ENCODE peak calls at places on chromosome 2, in seven cellular contexts. Y is K562; V is sigmoid colon; S is fibroblast of lung; X is CD4-positive, CD25-positive, alpha-beta regulatory T cell; R is ascending aorta; O is transverse colon. W is an unnamed sample.

GRCh38 chr2:173451137-173451536 is 96.5 kb downstream of the CDCA7 start:
- DNase-seq in X (no peak), S (no peak), R (no peak), Y (no peak), O (no peak), V (no peak), W (no peak)

GRCh38 chr2:203994735-203995134 is 58.2 kb downstream of the ICOS start:
- DNase-seq in Y (no peak), S (no peak), O (no peak), X (no peak), V (no peak), R (no peak), W (no peak)

GRCh38 chr2:159086332-159086731 is 117.9 kb downstream of the TANC1 start:
- DNase-seq in X (no peak), R (no peak), Y (no peak), V (no peak), S (peak; percentile 47), O (peak; percentile 21), W (no peak)

GRCh38 chr2:156253765-156254164 is 78.8 kb downstream of the NR4A2 start:
- DNase-seq in R (no peak), S (no peak), X (no peak), V (no peak), O (no peak), Y (no peak), W (no peak)

GRCh38 chr2:11270891-11271290 is 73.5 kb downstream of the ROCK2 start:
- DNase-seq in R (no peak), Y (no peak), X (no peak), S (peak; percentile 82), V (no peak), O (no peak), W (no peak)

GRCh38 chr2:131543385-131543891 is 15.8 kb downstream of the CCDC74A start:
- DNase-seq in V (no peak), O (no peak), S (no peak), R (no peak), Y (peak; percentile 8), X (no peak), W (no peak)

GRCh38 chr2:136764397-136765255 is 719 bp upstream of the THSD7B start:
- DNase-seq in X (no peak), V (no peak), Y (no peak), O (no peak), S (no peak), R (no peak), W (peak; percentile 65)

GRCh38 chr2:172098650-172099471 is 3.8 kb downstream of the DLX2 start:
- DNase-seq in X (peak; percentile 35), R (no peak), Y (peak; percentile 95), V (peak; percentile 63), S (no peak), O (peak; percentile 34), W (no peak)

GRCh38 chr2:96869824-96870630 is at the start of gene SEMA4C:
- DNase-seq in V (peak; percentile 88), S (peak; percentile 41), X (peak; percentile 58), Y (peak; percentile 81), O (peak; percentile 64), R (no peak), W (peak; percentile 86)

GRCh38 chr2:102143450-102143985 is 972 bp downstream of the IL1R1 start:
- DNase-seq in Y (peak; percentile 11), O (no peak), X (no peak), R (no peak), V (peak; percentile 72), S (peak; percentile 60), W (no peak)

GRCh38 chr2:102145939-102146338 is 3.4 kb downstream of the IL1R1 start:
- DNase-seq in S (no peak), Y (no peak), V (no peak), R (no peak), O (no peak), X (no peak), W (no peak)

GRCh38 chr2:102144128-102144527 is 1.6 kb downstream of the IL1R1 start:
- DNase-seq in V (no peak), R (no peak), S (peak; percentile 78), Y (no peak), X (no peak), O (no peak), W (no peak)

GRCh38 chr2:102142829-102143449 is 393 bp downstream of the IL1R1 start:
- DNase-seq in Y (no peak), S (peak; percentile 68), R (no peak), V (peak; percentile 73), X (no peak), O (no peak), W (no peak)

GRCh38 chr2:102145107-102145506 is 2.6 kb downstream of the IL1R1 start:
- DNase-seq in X (no peak), S (no peak), R (no peak), Y (no peak), V (no peak), O (no peak), W (no peak)
- H3K9me3 ChIP-seq in X (peaks cover 39% of the 10 kb centered on the region), S (peaks cover 11% of the 10 kb centered on the region), R (peaks cover 38% of the 10 kb centered on the region), Y (peaks cover 7% of the 10 kb centered on the region), V (no peaks in the 10 kb centered on the region), O (peaks cover 8% of the 10 kb centered on the region), W (no peaks in the 10 kb centered on the region)

DNA sequence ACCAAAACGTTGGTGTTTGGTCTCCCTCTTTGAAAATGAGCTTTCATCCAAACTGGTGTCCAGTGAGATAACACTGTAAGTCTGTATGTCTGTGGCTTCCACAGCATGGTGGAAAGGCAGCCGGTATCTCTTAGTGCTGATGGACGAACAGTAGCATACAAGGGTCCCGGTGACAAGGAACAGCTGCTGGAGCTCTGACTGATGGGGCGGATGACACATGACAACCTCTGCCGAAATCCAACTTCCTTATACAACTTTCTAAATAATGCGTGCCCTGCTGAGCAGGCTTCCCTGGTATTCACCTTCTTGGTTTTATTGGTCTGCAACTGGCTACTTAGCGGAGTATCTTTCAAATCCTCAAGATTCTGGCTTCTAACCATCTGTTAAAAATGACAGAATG is 216.2 kb downstream of the SRBD1 start:
- DNase-seq in O (no peak), S (no peak), X (no peak), V (no peak), Y (no peak), R (no peak), W (no peak)
- H3K4me1 ChIP-seq in O (no peaks in the 10 kb centered on the region), S (no peaks in the 10 kb centered on the region), X (no peaks in the 10 kb centered on the region), V (no peaks in the 10 kb centered on the region), Y (no peaks in the 10 kb centered on the region), R (no peaks in the 10 kb centered on the region), W (no peaks in the 10 kb centered on the region)

GRCh38 chr2:95267458-95268207 is 6.6 kb upstream of the PROM2 start:
- DNase-seq in X (no peak), S (peak; percentile 85), Y (no peak), O (no peak), V (no peak), R (no peak), W (no peak)

GRCh38 chr2:95268208-95269035 is 5.8 kb upstream of the PROM2 start:
- DNase-seq in Y (no peak), S (no peak), V (no peak), X (no peak), O (no peak), R (no peak), W (peak; percentile 37)

GRCh38 chr2:95266781-95267430 is 7.3 kb upstream of the PROM2 start:
- DNase-seq in X (no peak), O (no peak), V (no peak), R (no peak), S (no peak), Y (no peak), W (no peak)

GRCh38 chr2:95270541-95271081 is 3.6 kb upstream of the PROM2 start:
- DNase-seq in V (no peak), S (no peak), Y (no peak), X (no peak), O (no peak), R (no peak), W (peak; percentile 51)

DNA sequence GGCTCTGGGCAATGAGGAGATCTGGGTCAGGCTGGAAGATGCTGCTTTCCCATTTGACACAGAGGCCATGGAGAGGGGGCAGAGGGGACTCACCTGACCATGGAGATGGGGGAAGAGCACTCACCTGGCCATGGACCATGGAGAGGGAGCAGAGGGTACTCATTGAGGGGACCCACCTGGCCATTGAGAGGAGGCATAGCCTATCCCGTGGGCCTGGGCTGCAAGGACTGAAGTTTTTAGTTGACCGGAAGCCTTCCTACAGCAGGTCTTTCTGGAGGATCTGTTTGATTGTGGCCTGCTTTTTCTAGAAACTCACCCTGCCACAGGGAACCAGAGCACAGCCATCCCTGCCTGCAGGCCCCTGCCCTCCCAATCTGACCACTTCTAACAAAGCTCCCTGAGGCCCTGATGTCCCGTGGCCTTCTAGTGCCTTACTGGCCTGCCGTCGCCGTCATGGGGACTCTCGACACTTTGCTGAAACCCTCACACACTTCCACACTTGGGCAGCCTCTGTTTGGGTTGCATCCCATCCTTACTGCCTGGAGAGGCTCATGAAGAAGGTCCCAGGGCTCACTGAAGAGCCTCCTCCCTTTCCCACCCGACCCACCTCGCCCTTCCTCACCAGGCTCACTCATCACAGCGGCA is 5.1 kb upstream of the PROM2 start:
- DNase-seq in S (no peak), V (no peak), X (no peak), Y (no peak), R (no peak), O (no peak), W (peak; percentile 61)
- H3K9me3 ChIP-seq in S (no peaks in the 10 kb centered on the region), V (no peaks in the 10 kb centered on the region), X (no peaks in the 10 kb centered on the region), Y (no peaks in the 10 kb centered on the region), R (no peaks in the 10 kb centered on the region), O (no peaks in the 10 kb centered on the region), W (no peaks in the 10 kb centered on the region)

GRCh38 chr2:45318675-45319074 is 292.4 kb downstream of the SRBD1 start:
- DNase-seq in O (no peak), X (no peak), Y (no peak), R (no peak), S (no peak), V (no peak), W (no peak)

GRCh38 chr2:45320956-45321355 is 290.1 kb downstream of the SRBD1 start:
- DNase-seq in S (no peak), R (no peak), V (no peak), Y (no peak), O (no peak), X (no peak), W (no peak)

GRCh38 chr2:45329045-45329677 is 281.9 kb downstream of the SRBD1 start:
- DNase-seq in V (no peak), O (no peak), Y (no peak), R (no peak), S (peak; percentile 54), X (no peak), W (no peak)

GRCh38 chr2:45319683-45320082 is 291.4 kb downstream of the SRBD1 start:
- DNase-seq in Y (no peak), S (no peak), V (no peak), R (no peak), O (no peak), X (no peak), W (no peak)

GRCh38 chr2:45323344-45323743 is 287.7 kb downstream of the SRBD1 start:
- DNase-seq in R (no peak), Y (no peak), V (no peak), O (no peak), X (no peak), S (no peak), W (no peak)
- H3K4me1 ChIP-seq in R (no peaks in the 10 kb centered on the region), Y (no peaks in the 10 kb centered on the region), V (no peaks in the 10 kb centered on the region), O (no peaks in the 10 kb centered on the region), X (no peaks in the 10 kb centered on the region), S (no peaks in the 10 kb centered on the region), W (no peaks in the 10 kb centered on the region)

DNA sequence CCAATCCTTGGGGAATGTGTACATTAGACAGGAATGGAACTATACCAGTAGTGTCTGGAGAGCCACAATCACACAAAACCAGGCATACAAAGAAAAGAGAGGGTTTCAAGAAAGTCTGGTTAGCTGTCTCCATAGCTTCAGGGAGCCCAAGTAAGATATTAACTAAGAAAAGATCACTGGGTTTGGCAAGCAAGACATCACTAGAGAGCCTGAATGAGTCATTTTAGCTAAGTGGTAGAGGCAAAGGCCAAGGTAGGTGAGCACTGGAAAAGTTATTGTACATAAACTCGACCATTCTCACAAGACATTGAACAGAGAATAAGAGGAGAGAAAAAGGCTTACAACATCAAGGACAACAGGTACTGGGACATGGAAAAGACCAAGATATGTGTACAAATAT is 143.8 kb upstream of the ARL4C start:
- DNase-seq in R (no peak), O (no peak), X (no peak), Y (no peak), V (no peak), S (no peak), W (no peak)
- H3K9me3 ChIP-seq in R (peaks cover 18% of the 10 kb centered on the region), O (peaks cover 10% of the 10 kb centered on the region), X (peaks cover 13% of the 10 kb centered on the region), Y (no peaks in the 10 kb centered on the region), V (no peaks in the 10 kb centered on the region), S (no peaks in the 10 kb centered on the region), W (no peaks in the 10 kb centered on the region)